ENCODE peak calls at places on chromosome 11, in four cellular contexts. One of them, this sample, is unnamed.

GRCh38 chr11:69089258-69089657 is 40.5 kb downstream of the TPCN2 start:
- DNase-seq in K562: no peak
- DNase-seq in HepG2: no peak
- DNase-seq in GM12878: no peak
- DNase-seq in this sample: no peak

GRCh38 chr11:102226702-102227101 is 90.6 kb upstream of the BIRC3 start:
- DNase-seq in K562: no peak
- DNase-seq in HepG2: no peak
- DNase-seq in GM12878: no peak
- DNase-seq in this sample: no peak

GRCh38 chr11:122637538-122637937 is 18.0 kb upstream of the UBASH3B start:
- DNase-seq in K562: no peak
- DNase-seq in HepG2: no peak
- DNase-seq in GM12878: no peak
- DNase-seq in this sample: no peak

GRCh38 chr11:21866781-21867180 is 326.1 kb upstream of the ANO5 start:
- DNase-seq in K562: no peak
- DNase-seq in HepG2: no peak
- DNase-seq in GM12878: no peak
- DNase-seq in this sample: no peak

GRCh38 chr11:78350101-78350645 is 67.4 kb downstream of the GAB2 start:
- DNase-seq in K562: no peak
- DNase-seq in HepG2: no peak
- DNase-seq in GM12878: peak
- DNase-seq in this sample: no peak

GRCh38 chr11:121310908-121311307 is 18.3 kb downstream of the SC5D start:
- DNase-seq in K562: no peak
- DNase-seq in HepG2: no peak
- DNase-seq in GM12878: no peak
- DNase-seq in this sample: no peak

GRCh38 chr11:6402561-6402981 is 12.3 kb downstream of the SMPD1 start:
- DNase-seq in K562: no peak
- DNase-seq in HepG2: no peak
- DNase-seq in GM12878: peak
- DNase-seq in this sample: no peak

GRCh38 chr11:112150517-112150916 is 13.4 kb downstream of the IL18 start:
- DNase-seq in K562: no peak
- DNase-seq in HepG2: no peak
- DNase-seq in GM12878: no peak
- DNase-seq in this sample: no peak

GRCh38 chr11:130427581-130428211 is 713 bp downstream of the ADAMTS8 start:
- DNase-seq in K562: no peak
- DNase-seq in HepG2: no peak
- DNase-seq in GM12878: no peak
- DNase-seq in this sample: peak

GRCh38 chr11:420054-420910 is 5.5 kb upstream of the SIGIRR start:
- DNase-seq in K562: no peak
- DNase-seq in HepG2: no peak
- DNase-seq in GM12878: no peak
- DNase-seq in this sample: no peak

GRCh38 chr11:117002639-117003305 is 95.5 kb downstream of the SIK3 start:
- DNase-seq in K562: no peak
- DNase-seq in HepG2: no peak
- DNase-seq in GM12878: no peak
- DNase-seq in this sample: no peak
- TF ChIP-seq SP1 in K562: no peak
- TF ChIP-seq SP1 in HepG2: no peak
- TF ChIP-seq SP1 in GM12878: no peak
- TF ChIP-seq SP1 in this sample: no peak

DNA sequence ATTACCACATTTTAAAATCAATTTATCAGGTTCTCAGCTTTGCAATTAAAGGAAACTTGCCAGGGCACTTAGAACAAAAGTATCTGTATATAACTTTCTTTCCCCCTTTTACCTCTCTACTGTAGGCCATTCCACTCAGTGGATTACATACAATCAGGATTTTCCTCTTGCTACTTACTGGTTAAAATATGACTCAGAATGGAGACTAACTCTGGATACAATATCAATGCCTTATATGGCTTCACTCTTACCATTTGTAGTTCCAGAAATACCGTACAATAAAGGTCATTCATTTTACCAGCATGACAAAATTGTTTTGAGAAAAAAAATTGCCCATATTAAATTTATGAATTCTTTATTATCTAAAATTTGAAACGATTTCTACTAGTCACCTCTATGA is 706.8 kb downstream of the KCNA4 start:
- DNase-seq in K562: no peak
- DNase-seq in HepG2: no peak
- DNase-seq in GM12878: no peak
- DNase-seq in this sample: no peak
- TF ChIP-seq BHLHE40 in K562: no peak
- TF ChIP-seq BHLHE40 in HepG2: no peak
- TF ChIP-seq BHLHE40 in GM12878: no peak
- TF ChIP-seq BHLHE40 in this sample: no peak

GRCh38 chr11:88480217-88480616 is 142.7 kb upstream of the CTSC start:
- DNase-seq in K562: no peak
- DNase-seq in HepG2: no peak
- DNase-seq in GM12878: no peak
- DNase-seq in this sample: no peak
- TF ChIP-seq SP1 in K562: no peak
- TF ChIP-seq SP1 in HepG2: no peak
- TF ChIP-seq SP1 in GM12878: no peak
- TF ChIP-seq SP1 in this sample: no peak

DNA sequence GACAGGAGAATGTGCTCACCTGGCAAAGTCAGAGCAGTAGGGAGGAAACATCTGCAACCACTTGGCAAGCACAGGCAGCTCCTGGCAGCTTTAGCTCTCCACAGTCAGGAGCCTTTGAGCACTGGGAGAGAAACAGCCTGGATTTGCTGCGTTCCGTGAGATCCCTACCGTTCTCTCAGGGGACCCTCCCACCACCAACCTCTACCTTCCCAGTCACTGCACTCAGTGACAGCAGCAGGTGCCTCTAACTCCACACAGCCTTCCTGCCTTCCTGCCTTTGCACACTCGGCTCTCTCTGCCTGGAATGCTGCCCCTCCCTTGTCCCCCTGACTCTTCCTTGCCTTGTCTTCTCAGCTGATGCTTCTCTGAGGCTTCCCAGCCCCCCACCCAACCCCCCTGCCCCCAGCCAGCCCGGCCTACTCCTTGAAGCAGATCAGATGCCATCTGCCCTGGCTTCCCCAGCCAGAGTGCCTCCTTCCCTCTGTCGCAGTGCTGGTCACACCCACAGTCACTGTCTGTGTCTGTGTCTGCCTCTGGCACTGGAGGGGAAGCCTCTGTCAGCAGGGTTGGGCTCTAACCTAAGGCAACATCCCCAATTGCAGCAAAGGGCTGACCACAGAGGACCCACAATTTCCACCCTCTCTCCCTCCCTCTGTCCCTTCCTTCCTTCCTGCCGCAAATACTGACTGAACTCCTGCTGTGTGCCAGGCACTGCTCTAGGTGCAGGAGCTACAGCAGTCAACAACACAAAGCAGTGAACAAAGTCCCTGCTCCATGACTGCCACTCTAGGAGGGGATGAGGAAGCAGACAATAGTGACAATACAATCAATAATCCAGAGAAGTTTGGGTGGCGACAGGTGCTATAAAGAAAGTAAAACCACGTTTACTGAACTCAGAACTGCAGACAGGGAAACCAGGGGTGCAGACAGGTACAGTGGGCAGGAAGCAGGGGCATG is 14.8 kb upstream of the TSKU start:
- DNase-seq in K562: no peak
- DNase-seq in HepG2: peak
- DNase-seq in GM12878: no peak
- DNase-seq in this sample: no peak
- TF ChIP-seq BHLHE40 in K562: no peak
- TF ChIP-seq BHLHE40 in HepG2: no peak
- TF ChIP-seq BHLHE40 in GM12878: no peak
- TF ChIP-seq BHLHE40 in this sample: no peak

DNA sequence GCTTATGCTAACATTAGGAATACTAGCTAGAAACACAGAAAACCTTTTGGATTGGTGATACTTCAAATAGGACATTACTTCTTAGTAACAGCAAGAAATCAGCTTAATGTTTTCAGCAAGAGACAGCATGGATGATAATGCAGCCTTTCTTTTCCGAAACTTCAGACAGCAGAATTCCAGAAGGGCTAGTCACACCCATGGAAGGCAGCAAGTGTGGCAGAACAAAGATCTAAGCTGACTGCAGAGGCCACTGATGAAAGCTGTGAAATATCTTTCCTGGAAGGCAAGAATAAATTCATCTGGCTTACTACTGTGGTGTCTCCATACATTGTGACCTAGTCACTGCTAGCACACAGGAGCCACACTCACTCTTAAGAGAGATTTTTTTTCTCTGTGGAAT is 100.3 kb downstream of the CCDC83 start:
- DNase-seq in K562: no peak
- DNase-seq in HepG2: no peak
- DNase-seq in GM12878: no peak
- DNase-seq in this sample: no peak
- TF ChIP-seq SP1 in K562: no peak
- TF ChIP-seq SP1 in HepG2: no peak
- TF ChIP-seq SP1 in GM12878: no peak
- TF ChIP-seq SP1 in this sample: no peak

GRCh38 chr11:46381836-46382643 is 571 bp downstream of the MDK start:
- DNase-seq in K562: peak
- DNase-seq in HepG2: no peak
- DNase-seq in GM12878: no peak
- DNase-seq in this sample: peak

GRCh38 chr11:46383404-46383758 is 1.9 kb downstream of the MDK start:
- DNase-seq in K562: no peak
- DNase-seq in HepG2: no peak
- DNase-seq in GM12878: no peak
- DNase-seq in this sample: no peak

GRCh38 chr11:46381046-46381835 is at the start of gene MDK:
- DNase-seq in K562: peak
- DNase-seq in HepG2: peak
- DNase-seq in GM12878: no peak
- DNase-seq in this sample: peak

GRCh38 chr11:46383974-46384701 is 2.7 kb downstream of the MDK start:
- DNase-seq in K562: no peak
- DNase-seq in HepG2: no peak
- DNase-seq in GM12878: no peak
- DNase-seq in this sample: no peak

DNA sequence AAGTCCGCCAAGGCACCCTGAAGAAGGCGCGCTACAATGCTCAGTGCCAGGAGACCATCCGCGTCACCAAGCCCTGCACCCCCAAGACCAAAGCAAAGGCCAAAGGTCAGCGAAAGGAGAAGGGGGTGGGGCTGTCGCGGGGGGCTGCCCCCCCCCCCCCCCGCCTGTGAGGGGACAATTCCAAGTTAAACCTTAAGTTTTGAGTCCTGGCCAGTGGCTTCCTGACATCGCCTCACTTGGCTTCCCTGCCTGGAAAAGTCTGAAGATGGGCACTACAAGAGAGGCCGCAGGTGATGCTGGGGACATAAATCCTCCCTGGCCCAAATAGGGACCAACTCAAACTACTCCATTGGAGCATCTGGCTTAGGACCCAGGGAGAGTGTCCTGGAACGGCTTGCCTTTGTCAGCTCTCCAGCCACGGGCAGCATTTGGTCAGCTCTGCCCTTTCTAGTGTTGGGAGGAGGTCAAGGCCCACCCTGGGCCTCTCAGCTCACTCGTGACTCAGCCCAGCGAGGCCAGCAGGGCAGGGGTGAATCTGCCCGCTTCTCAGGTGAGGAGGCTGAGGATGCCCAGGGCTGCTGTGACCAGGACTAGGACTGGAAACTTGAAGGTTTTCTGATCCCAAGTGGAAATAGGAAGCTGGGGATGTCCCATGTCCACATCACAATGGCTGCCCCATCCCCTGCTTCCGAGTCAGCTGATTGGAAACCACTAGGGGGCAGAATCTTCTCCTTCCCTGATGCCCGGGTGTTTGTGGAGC is 1.4 kb downstream of the MDK start:
- DNase-seq in K562: no peak
- DNase-seq in HepG2: peak
- DNase-seq in GM12878: no peak
- DNase-seq in this sample: peak
- TF ChIP-seq BHLHE40 in K562: no peak
- TF ChIP-seq BHLHE40 in HepG2: no peak
- TF ChIP-seq BHLHE40 in GM12878: no peak
- TF ChIP-seq BHLHE40 in this sample: no peak

GRCh38 chr11:118412921-118413320 is 11.5 kb downstream of the ATP5MG start:
- DNase-seq in K562: no peak
- DNase-seq in HepG2: no peak
- DNase-seq in GM12878: no peak
- DNase-seq in this sample: no peak

GRCh38 chr11:118415051-118415738 is 13.8 kb downstream of the ATP5MG start:
- DNase-seq in K562: no peak
- DNase-seq in HepG2: no peak
- DNase-seq in GM12878: no peak
- DNase-seq in this sample: no peak

GRCh38 chr11:118417801-118418200 is 16.4 kb downstream of the ATP5MG start:
- DNase-seq in K562: no peak
- DNase-seq in HepG2: no peak
- DNase-seq in GM12878: no peak
- DNase-seq in this sample: no peak

GRCh38 chr11:118418770-118419169 is 17.4 kb downstream of the ATP5MG start:
- DNase-seq in K562: no peak
- DNase-seq in HepG2: no peak
- DNase-seq in GM12878: no peak
- DNase-seq in this sample: no peak

DNA sequence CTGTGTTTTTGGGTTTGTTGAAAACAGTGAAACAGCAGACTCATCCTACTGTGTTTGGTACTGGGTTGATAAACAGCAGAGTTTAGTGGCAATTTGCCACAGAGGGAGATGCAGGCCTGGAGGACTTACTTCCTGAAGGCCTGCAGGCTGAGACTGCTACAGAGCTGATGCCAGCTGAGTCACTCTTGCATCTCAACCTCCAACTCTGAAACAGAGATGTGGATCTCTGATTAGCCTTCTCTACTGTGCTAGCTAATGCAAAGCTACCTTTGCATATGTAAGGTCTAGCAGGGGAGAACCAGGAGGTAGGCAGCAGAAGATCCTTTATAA is 14.3 kb downstream of the ATP5MG start:
- DNase-seq in K562: peak
- DNase-seq in HepG2: no peak
- DNase-seq in GM12878: no peak
- DNase-seq in this sample: peak
- TF ChIP-seq SP1 in K562: peak
- TF ChIP-seq SP1 in HepG2: no peak
- TF ChIP-seq SP1 in GM12878: no peak
- TF ChIP-seq SP1 in this sample: no peak

GRCh38 chr11:67071420-67072284 is 15.0 kb downstream of the RHOD start:
- DNase-seq in K562: peak
- DNase-seq in HepG2: peak
- DNase-seq in GM12878: no peak
- DNase-seq in this sample: peak
- TF ChIP-seq BHLHE40 in K562: no peak
- TF ChIP-seq BHLHE40 in HepG2: no peak
- TF ChIP-seq BHLHE40 in GM12878: no peak
- TF ChIP-seq BHLHE40 in this sample: no peak

GRCh38 chr11:8832571-8833260 is 78.3 kb upstream of the AKIP1 start:
- DNase-seq in K562: no peak
- DNase-seq in HepG2: no peak
- DNase-seq in GM12878: peak
- DNase-seq in this sample: no peak
- TF ChIP-seq SP1 in K562: no peak
- TF ChIP-seq SP1 in HepG2: no peak
- TF ChIP-seq SP1 in GM12878: peak
- TF ChIP-seq SP1 in this sample: no peak